ENCODE peak calls at places on chromosome 22, in six cellular contexts. R is neuronal stem cell, V is colonic mucosa, Z is fibroblast of pulmonary artery, L is adrenal gland, E is kidney. F is an unnamed sample.

GRCh38 chr22:45887202-45888131 is 89.5 kb downstream of the WNT7B start:
- DNase-seq in R (no peak), V (no peak), Z (no peak), L (no peak), E (peak), F (peak)

GRCh38 chr22:48660795-48661740 is 1166.6 kb downstream of the BRD1 start:
- DNase-seq in R (no peak), V (no peak), Z (no peak), L (no peak), E (no peak), F (no peak)

GRCh38 chr22:23259916-23260644 is 79.8 kb downstream of the BCR start:
- DNase-seq in R (no peak), V (no peak), Z (no peak), L (no peak), E (no peak), F (no peak)

GRCh38 chr22:37985751-37986281 is 1.5 kb upstream of the SOX10 start:
- DNase-seq in R (no peak), V (no peak), Z (no peak), L (peak), E (no peak), F (no peak)

GRCh38 chr22:28581020-28581419 is 98.6 kb downstream of the TTC28 start:
- DNase-seq in R (no peak), V (no peak), Z (no peak), L (no peak), E (no peak), F (no peak)

GRCh38 chr22:21857501-21857914 is 9.9 kb downstream of the MAPK1 start:
- DNase-seq in R (no peak), V (no peak), Z (no peak), L (no peak), E (no peak), F (no peak)

GRCh38 chr22:37462983-37463382 is 23.2 kb downstream of the MFNG start:
- DNase-seq in R (peak), V (no peak), Z (peak), L (peak), E (no peak), F (no peak)

GRCh38 chr22:27129266-27129665 is 471.9 kb downstream of the MIAT start:
- DNase-seq in R (no peak), V (no peak), Z (peak), L (no peak), E (no peak), F (no peak)

GRCh38 chr22:40410731-40411505 is 40.5 kb downstream of the SGSM3 start:
- DNase-seq in R (no peak), V (no peak), Z (no peak), L (no peak), E (no peak), F (no peak)

DNA sequence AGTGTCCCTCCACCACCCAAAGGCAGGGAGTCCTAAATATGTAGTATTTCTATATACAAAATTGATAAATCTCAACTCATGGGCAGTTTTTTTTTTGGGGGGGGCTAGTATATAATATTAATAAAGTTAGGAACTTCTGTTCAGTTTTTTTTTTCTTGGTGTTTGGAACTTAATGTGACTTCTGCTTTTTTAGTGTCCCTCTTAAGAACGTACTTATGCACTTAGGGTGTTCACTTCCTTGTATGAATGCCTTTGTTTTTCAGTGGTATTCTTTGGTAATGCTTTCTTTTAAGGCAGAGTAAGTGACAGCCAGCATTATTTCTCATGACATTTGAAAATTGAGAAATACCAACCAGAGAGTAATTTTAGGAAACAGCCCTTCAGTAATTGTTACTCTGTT is 2.3 kb downstream of the GRK3 start:
- DNase-seq in R (no peak), V (no peak), Z (no peak), L (no peak), E (no peak), F (no peak)
- H3K4me3 ChIP-seq in R (no peak), V (no peak), Z (no peak), L (no peak), E (no peak), F (no peak)

DNA sequence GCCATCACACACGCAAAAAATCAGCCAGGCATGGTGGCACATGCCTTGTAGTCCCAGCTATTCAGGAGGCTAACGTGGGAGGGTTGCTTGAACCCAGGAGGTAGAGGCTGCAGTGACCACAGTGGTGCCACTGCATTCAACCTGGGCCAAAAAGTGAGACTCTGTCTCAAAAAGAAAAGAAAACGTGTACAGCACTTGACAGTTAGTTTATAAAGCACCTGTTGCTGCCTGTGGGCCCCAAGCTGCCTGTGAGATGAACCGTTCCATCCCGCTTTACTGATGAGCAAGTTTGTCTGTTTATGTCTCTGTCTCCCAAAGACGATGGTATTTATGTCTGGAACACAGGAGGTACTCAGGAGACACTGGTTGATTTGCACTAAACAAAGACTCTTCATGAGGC is 1.5 kb upstream of the PRR5 start:
- DNase-seq in R (no peak), V (no peak), Z (no peak), L (no peak), E (no peak), F (no peak)
- H3K4me3 ChIP-seq in R (no peak), V (no peak), Z (no peak), L (no peak), E (no peak), F (no peak)

GRCh38 chr22:49934144-49934890 is 15.9 kb downstream of the CRELD2 start:
- DNase-seq in R (no peak), V (peak), Z (no peak), L (peak), E (peak), F (peak)

GRCh38 chr22:49935561-49935960 is 17.1 kb downstream of the CRELD2 start:
- DNase-seq in R (no peak), V (no peak), Z (peak), L (peak), E (peak), F (no peak)

GRCh38 chr22:49933236-49933921 is 14.9 kb downstream of the CRELD2 start:
- DNase-seq in R (no peak), V (no peak), Z (no peak), L (peak), E (peak), F (no peak)

GRCh38 chr22:49936018-49936972 is 17.9 kb downstream of the CRELD2 start:
- DNase-seq in R (no peak), V (peak), Z (peak), L (peak), E (peak), F (peak)

DNA sequence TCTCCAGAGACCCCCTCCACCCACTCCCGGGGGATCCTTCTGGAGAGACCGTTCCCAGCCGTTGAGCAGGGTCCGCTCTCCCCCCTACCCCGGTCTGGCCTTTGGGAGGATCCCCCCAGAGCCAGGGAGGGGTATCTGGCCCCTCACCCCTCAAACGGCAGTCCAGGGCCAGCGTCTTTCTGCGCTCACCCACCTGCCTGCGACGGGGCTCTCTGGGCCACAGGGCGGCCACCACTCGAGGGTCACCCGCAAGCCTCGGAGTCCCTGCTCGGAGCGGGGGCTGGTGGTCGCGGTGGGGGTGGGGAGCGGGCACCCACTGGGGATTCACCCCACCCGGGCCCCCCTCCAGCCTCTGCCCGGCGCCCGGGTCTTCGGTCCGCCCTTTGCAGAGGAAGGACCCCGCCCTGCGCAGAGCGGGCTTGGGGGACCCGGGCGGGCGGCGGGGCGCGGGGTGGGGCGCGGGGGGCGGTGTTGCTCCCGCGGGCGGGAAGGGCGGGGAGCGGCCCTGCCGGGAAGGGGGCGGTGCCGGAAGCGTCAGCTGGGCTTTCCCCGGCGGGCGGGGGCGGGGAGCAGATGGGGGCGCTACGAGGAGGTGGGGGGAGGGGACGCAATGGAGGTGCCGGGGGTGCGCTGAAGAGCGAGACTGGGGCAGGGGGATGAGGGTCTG is 16.6 kb downstream of the CRELD2 start:
- DNase-seq in R (no peak), V (peak), Z (peak), L (peak), E (peak), F (peak)
- H3K4me3 ChIP-seq in R (no peak), V (peak), Z (peak), L (no peak), E (no peak), F (peak)

DNA sequence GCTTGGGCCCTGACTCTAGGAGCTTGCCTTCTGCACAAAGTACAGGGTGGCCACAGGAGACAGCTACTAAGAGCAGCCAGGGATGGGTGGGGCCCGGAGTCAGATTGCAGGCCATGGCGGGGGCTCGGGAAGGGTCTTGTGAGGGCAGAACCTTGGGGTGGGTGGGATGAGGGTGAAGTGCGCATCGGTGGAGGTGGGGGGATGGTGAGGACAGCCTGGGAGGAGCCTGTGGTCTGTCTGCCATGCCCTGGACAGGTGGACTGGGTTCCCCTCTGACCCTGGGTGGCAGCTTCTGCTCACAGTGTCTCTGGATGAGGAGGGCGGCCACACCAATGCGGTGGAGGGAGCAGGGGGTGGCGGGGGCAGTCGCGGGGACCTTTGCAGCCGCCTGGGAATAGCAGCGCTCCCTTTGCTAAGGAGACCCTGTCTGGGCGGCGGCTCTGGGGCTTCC is 288.2 kb downstream of the TBC1D22A start:
- DNase-seq in R (no peak), V (no peak), Z (no peak), L (no peak), E (peak), F (no peak)
- H3K4me3 ChIP-seq in R (no peak), V (no peak), Z (no peak), L (no peak), E (no peak), F (no peak)

GRCh38 chr22:19004471-19004870 is 68.4 kb upstream of the PRODH start:
- DNase-seq in R (no peak), V (no peak), Z (no peak), L (no peak), E (no peak), F (no peak)

GRCh38 chr22:19001204-19001603 is 65.1 kb upstream of the PRODH start:
- DNase-seq in R (no peak), V (no peak), Z (no peak), L (no peak), E (no peak), F (no peak)

GRCh38 chr22:19005905-19006304 is 69.8 kb upstream of the PRODH start:
- DNase-seq in R (no peak), V (no peak), Z (no peak), L (no peak), E (no peak), F (no peak)

GRCh38 chr22:19003518-19003917 is 67.4 kb upstream of the PRODH start:
- DNase-seq in R (no peak), V (no peak), Z (no peak), L (no peak), E (no peak), F (no peak)

DNA sequence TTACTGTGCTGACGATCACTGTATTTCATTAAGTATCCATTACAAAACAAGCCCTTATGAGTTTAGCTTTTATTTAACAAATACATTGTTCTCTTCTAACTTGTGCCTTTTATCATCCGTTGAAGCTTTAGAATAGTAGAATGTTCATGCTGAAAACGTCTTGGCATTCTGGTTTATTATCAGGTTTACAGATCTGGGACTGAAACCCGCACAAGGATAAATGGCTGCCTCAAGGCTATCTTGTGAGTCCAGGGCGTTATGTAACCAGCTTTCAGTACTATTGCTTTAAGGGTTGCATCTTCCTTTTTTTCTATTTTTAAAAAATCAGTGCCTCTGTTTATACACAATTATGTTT is 66.6 kb upstream of the PRODH start:
- DNase-seq in R (no peak), V (no peak), Z (no peak), L (no peak), E (no peak), F (no peak)
- H3K4me3 ChIP-seq in R (no peak), V (no peak), Z (no peak), L (no peak), E (no peak), F (no peak)